ENCODE peak calls at places on chromosomes 7 and 10, in seven cellular contexts. O, P, N, F, H, D and L are unnamed samples.

GRCh38 chr10:103712898-103713498 is 142.4 kb downstream of the SH3PXD2A start:
- DNase-seq in O (peak), F (peak), D (peak), N (peak), P (peak), H (peak), L (peak)

GRCh38 chr10:31961264-31961663 is 32.6 kb upstream of the ARHGAP12 start:
- DNase-seq in F (peak), O (no peak), D (no peak), P (peak), H (no peak), N (no peak), L (no peak)

GRCh38 chr10:72886596-72887522 is 6.7 kb upstream of the OIT3 start:
- DNase-seq in N (no peak), D (no peak), H (no peak), P (peak), F (no peak), O (no peak), L (no peak)

GRCh38 chr7:26857534-26858228 is 6.7 kb downstream of the SKAP2 start:
- DNase-seq in P (no peak), D (no peak), O (no peak), N (peak), H (peak), F (no peak), L (no peak)

GRCh38 chr7:158078161-158078910 is 509.3 kb downstream of the PTPRN2 start:
- DNase-seq in N (no peak), P (no peak), D (no peak), O (no peak), H (no peak), F (no peak), L (no peak)

GRCh38 chr7:149020483-149020882 is 7.8 kb downstream of the PDIA4 start:
- DNase-seq in P (no peak), H (no peak), F (no peak), N (no peak), O (no peak), D (no peak), L (no peak)

GRCh38 chr10:117399341-117400196 is 24.3 kb upstream of the PDZD8 start:
- DNase-seq in F (no peak), N (no peak), H (peak), D (no peak), P (no peak), O (no peak), L (no peak)

GRCh38 chr10:6204063-6204340 is 1.3 kb downstream of the PFKFB3 start:
- DNase-seq in N (no peak), O (peak), F (no peak), P (no peak), D (peak), H (peak), L (no peak)

GRCh38 chr7:17408245-17408903 is 109.9 kb downstream of the AHR start:
- DNase-seq in O (peak), D (no peak), H (peak), F (no peak), P (no peak), N (no peak), L (peak)